ENCODE peak calls at places on chromosomes 13 and 19, in six cellular contexts. A is H1, I is H9, X is IMR-90, N is neuronal stem cell, E is mesenchymal stem cell. T is an unnamed sample.

GRCh38 chr13:24905242-24905641 is 141.3 kb downstream of the RNF17 start:
- DNase-seq in X (peak), A (no peak), E (no peak), I (no peak), N (no peak), T (no peak)

GRCh38 chr19:36152886-36153525 is 759 bp upstream of the COX7A1 start:
- DNase-seq in X (peak), I (no peak), A (no peak), N (no peak), E (no peak), T (no peak)

GRCh38 chr13:97274782-97275252 is 52.7 kb downstream of the MBNL2 start:
- DNase-seq in N (no peak), X (peak), I (no peak), A (no peak), E (peak), T (no peak)

GRCh38 chr13:94218537-94218936 is 260.9 kb downstream of the DCT start:
- DNase-seq in N (no peak), X (no peak), A (no peak), I (peak), E (no peak), T (no peak)

GRCh38 chr13:20824762-20825161 is 51.0 kb upstream of the EEF1AKMT1 start:
- DNase-seq in E (peak), X (peak), N (no peak), A (no peak), I (no peak), T (no peak)

GRCh38 chr13:64075543-64076271 is 2660.1 kb upstream of the PCDH20 start:
- DNase-seq in A (no peak), N (no peak), I (no peak), E (no peak), X (no peak), T (no peak)

GRCh38 chr13:36029171-36029570 is 102.0 kb downstream of the DCLK1 start:
- DNase-seq in N (no peak), E (no peak), A (no peak), X (peak), I (no peak), T (no peak)

GRCh38 chr19:55342044-55342531 is 2.4 kb downstream of the KMT5C start:
- DNase-seq in A (no peak), N (no peak), I (peak), E (no peak), X (no peak), T (no peak)

GRCh38 chr19:38506723-38507550 is 73.4 kb downstream of the RYR1 start:
- DNase-seq in E (peak), N (peak), X (no peak), A (peak), I (peak), T (peak)

GRCh38 chr13:110337287-110337686 is 30.2 kb downstream of the COL4A2 start:
- DNase-seq in E (no peak), X (no peak), N (no peak), A (no peak), I (no peak), T (no peak)

GRCh38 chr19:34269968-34270621 is 15.7 kb downstream of the GARRE1 start:
- DNase-seq in N (no peak), A (no peak), X (peak), E (peak), I (peak), T (peak)

GRCh38 chr19:17281391-17282304 is at the start of gene ANKLE1:
- DNase-seq in I (peak), E (no peak), X (no peak), N (no peak), A (peak), T (no peak)

GRCh38 chr19:39568604-39569003 is 28.6 kb upstream of the EID2 start:
- DNase-seq in X (no peak), A (no peak), I (no peak), N (no peak), E (peak), T (no peak)

GRCh38 chr19:38638461-38638860 is 9.0 kb upstream of the ACTN4 start:
- DNase-seq in A (no peak), E (no peak), X (no peak), I (no peak), N (no peak), T (peak)

GRCh38 chr19:52941941-52942370 is 18.7 kb upstream of the ZNF888 start:
- DNase-seq in A (peak), I (peak), N (no peak), X (peak), E (peak), T (peak)

GRCh38 chr13:57631607-57632275 is at the start of gene PCDH17:
- DNase-seq in E (peak), N (peak), A (peak), X (no peak), I (peak), T (peak)

GRCh38 chr13:62418872-62419271 is 1003.2 kb upstream of the PCDH20 start:
- DNase-seq in A (no peak), E (no peak), N (no peak), I (no peak), X (peak), T (no peak)

GRCh38 chr13:101876951-101877350 is 424.5 kb downstream of the ITGBL1 start:
- DNase-seq in E (no peak), I (no peak), N (no peak), A (no peak), X (no peak), T (no peak)

GRCh38 chr19:13827656-13828055 is 32.4 kb downstream of the ZSWIM4 start:
- DNase-seq in X (no peak), I (peak), A (no peak), E (peak), N (no peak), T (peak)

GRCh38 chr13:51832471-51833152 is 12.4 kb downstream of the TMEM272 start:
- DNase-seq in X (peak), A (no peak), E (peak), I (peak), N (no peak), T (peak)

GRCh38 chr13:60260440-60260839 is 96.7 kb upstream of the DIAPH3 start:
- DNase-seq in X (no peak), E (no peak), N (no peak), I (peak), A (no peak), T (peak)

GRCh38 chr19:24048261-24048660 is 38.7 kb upstream of the ZNF254 start:
- DNase-seq in N (no peak), E (no peak), A (no peak), I (peak), X (no peak), T (peak)

GRCh38 chr19:39307233-39307821 is 11.1 kb downstream of the IFNL1 start:
- DNase-seq in N (no peak), E (peak), A (peak), X (no peak), I (peak), T (peak)

GRCh38 chr13:92175330-92175729 is 776.9 kb downstream of the GPC5 start:
- DNase-seq in I (peak), E (peak), X (peak), N (peak), A (no peak), T (peak)

GRCh38 chr19:31675187-31675913 is 326.1 kb upstream of the TSHZ3 start:
- DNase-seq in N (no peak), E (peak), I (no peak), X (peak), A (no peak), T (no peak)

GRCh38 chr19:2552859-2553258 is 76.9 kb downstream of the GADD45B start:
- DNase-seq in E (peak), I (no peak), X (no peak), N (no peak), A (no peak), T (peak)

GRCh38 chr13:35838356-35838755 is 292.8 kb downstream of the DCLK1 start:
- DNase-seq in E (peak), A (no peak), I (no peak), X (peak), N (no peak), T (no peak)

GRCh38 chr13:41145136-41145908 is 12.7 kb upstream of the KBTBD6 start:
- DNase-seq in N (no peak), A (no peak), X (peak), E (no peak), I (no peak), T (no peak)

GRCh38 chr13:89880201-89880600 is 1467.3 kb upstream of the MIR17HG start:
- DNase-seq in A (no peak), N (no peak), E (no peak), X (no peak), I (no peak), T (no peak)

GRCh38 chr13:110197041-110197440 is 109.9 kb downstream of the COL4A1 start:
- DNase-seq in X (peak), I (no peak), E (peak), A (no peak), N (no peak), T (no peak)

GRCh38 chr19:51653162-51653561 is 6.5 kb upstream of the SIGLEC14 start:
- DNase-seq in I (no peak), N (no peak), X (no peak), E (no peak), A (no peak), T (no peak)

GRCh38 chr19:56104423-56104822 is 16.7 kb downstream of the ZNF787 start:
- DNase-seq in E (no peak), X (no peak), A (no peak), I (no peak), N (no peak), T (no peak)

GRCh38 chr13:109730832-109731335 is 55.5 kb downstream of the IRS2 start:
- DNase-seq in I (no peak), N (no peak), E (no peak), A (no peak), X (no peak), T (no peak)

GRCh38 chr19:3611841-3612240 is 5.2 kb upstream of the TBXA2R start:
- DNase-seq in A (no peak), X (no peak), I (no peak), N (no peak), E (no peak), T (no peak)

GRCh38 chr19:46225558-46226004 is 4.0 kb upstream of the IGFL1 start:
- DNase-seq in I (no peak), A (no peak), E (peak), N (peak), X (peak), T (no peak)

GRCh38 chr19:426725-427445 is 17.9 kb upstream of the C2CD4C start:
- DNase-seq in E (no peak), N (no peak), I (no peak), A (peak), X (no peak), T (no peak)

GRCh38 chr13:95641961-95642621 is 2.4 kb downstream of the DZIP1 start:
- DNase-seq in X (peak), A (peak), E (peak), N (peak), I (peak), T (peak)

GRCh38 chr13:73336789-73337188 is 278.0 kb downstream of the KLF5 start:
- DNase-seq in E (no peak), X (no peak), I (no peak), N (no peak), A (no peak), T (no peak)

GRCh38 chr13:23385931-23386330 is 47.6 kb downstream of the SACS start:
- DNase-seq in I (no peak), X (no peak), A (no peak), E (no peak), N (no peak), T (no peak)

GRCh38 chr13:23381877-23382276 is 51.6 kb downstream of the SACS start:
- DNase-seq in I (no peak), A (no peak), E (no peak), X (no peak), N (no peak), T (no peak)

GRCh38 chr13:23380534-23380933 is 53.0 kb downstream of the SACS start:
- DNase-seq in A (no peak), E (peak), I (no peak), N (no peak), X (peak), T (no peak)

GRCh38 chr13:23384111-23384510 is 49.4 kb downstream of the SACS start:
- DNase-seq in A (no peak), N (no peak), I (no peak), E (peak), X (peak), T (no peak)

GRCh38 chr13:23383151-23383550 is 50.4 kb downstream of the SACS start:
- DNase-seq in A (no peak), E (no peak), X (no peak), N (no peak), I (no peak), T (no peak)
- H3K4me2 ChIP-seq in A (no peak), E (no peak), X (no peak), N (no peak), I (no peak), T (no peak)

GRCh38 chr13:46602531-46602930 is 49.6 kb downstream of the LRCH1 start:
- DNase-seq in I (no peak), X (no peak), N (no peak), A (no peak), E (no peak), T (no peak)
- H2BK15ac ChIP-seq in I (no peak), X (no peak), N (no peak), A (no peak), E (no peak), T (no peak)

GRCh38 chr19:54336893-54337857 is 1.8 kb downstream of the LILRA4 start:
- DNase-seq in A (no peak), I (no peak), X (no peak), N (no peak), E (no peak), T (no peak)

GRCh38 chr19:54338521-54338920 is 441 bp downstream of the LILRA4 start:
- DNase-seq in E (no peak), A (no peak), N (no peak), I (no peak), X (no peak), T (no peak)

GRCh38 chr19:54341295-54341694 is 2.3 kb upstream of the LILRA4 start:
- DNase-seq in I (no peak), E (no peak), N (no peak), X (no peak), A (no peak), T (no peak)

GRCh38 chr19:54337858-54338230 is 1.1 kb downstream of the LILRA4 start:
- DNase-seq in A (no peak), E (no peak), I (no peak), X (no peak), N (no peak), T (no peak)

DNA sequence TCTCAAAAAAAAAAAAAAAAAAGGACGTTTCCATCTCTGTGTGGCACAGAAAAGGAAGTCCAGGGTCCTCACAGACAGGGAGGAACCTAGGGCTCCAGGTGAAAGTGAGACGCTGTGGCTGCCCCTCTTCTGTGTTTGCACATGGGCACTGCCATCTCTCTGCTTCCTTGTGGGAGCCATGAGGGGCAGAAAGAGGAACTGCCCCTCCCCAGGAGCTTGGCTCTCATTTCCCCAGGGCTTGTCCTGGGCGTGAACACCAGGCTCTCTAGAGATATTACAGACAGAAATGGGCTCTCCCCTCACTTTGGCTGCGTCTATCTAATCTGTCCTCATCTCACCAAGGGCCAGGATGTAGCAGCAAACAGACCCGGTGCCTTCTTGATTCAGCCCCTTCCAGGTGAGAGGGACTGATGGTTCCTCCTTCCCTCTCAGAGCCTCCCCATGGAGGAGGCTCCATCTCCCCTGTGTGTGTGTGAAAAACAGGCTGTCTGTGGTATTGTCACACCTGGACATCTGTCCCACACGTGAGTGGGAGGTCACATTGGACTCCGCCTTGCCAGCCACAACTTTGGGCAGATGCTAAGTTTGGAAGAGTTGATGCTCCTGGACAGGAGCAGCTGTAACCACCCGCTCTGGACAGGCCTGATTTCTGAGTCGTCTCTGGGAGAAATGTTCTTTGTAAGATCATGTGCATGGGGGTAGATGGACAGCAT is 840 bp upstream of the LILRA4 start:
- DNase-seq in X (no peak), E (no peak), N (no peak), I (no peak), A (no peak), T (no peak)
- H3K4me2 ChIP-seq in X (no peak), E (no peak), N (no peak), I (no peak), A (no peak), T (no peak)

DNA sequence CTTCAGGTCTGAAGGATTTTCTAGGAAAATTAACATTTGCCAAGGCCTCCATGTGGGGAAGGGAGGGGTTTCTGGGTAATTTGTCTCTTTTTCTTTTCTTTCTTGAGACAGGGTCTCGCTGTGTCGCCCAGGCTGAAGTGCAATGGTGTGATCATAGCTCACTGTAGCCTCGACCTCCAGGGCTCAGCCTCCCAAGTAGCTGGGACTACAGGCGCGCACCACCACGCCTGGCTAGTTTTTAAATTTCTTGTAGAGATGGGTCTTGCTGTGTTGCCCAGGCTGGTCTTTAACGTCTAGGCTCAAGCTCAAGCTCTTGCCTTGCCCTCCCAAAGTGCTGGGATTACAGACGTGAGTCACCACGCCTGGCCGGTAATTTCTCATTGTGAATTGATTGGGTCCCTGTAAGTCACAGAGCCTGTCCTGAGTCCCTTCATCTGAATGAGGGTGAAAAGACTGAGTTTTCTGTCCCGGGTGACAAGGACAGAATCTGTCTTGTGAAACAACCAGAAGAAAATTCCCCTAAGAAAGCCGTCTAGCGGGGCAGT is 10.0 kb upstream of the SPC24 start:
- DNase-seq in I (no peak), N (no peak), X (no peak), E (no peak), A (no peak), T (no peak)
- H2BK15ac ChIP-seq in I (no peak), N (no peak), X (peak), E (no peak), A (no peak), T (no peak)